ENCODE peak calls at places on chromosomes 3 and 15, in eight cellular contexts. One of them, this sample, is unnamed.

GRCh38 chr3:169591983-169592644 is 71.4 kb downstream of the MECOM start:
- DNase-seq in posterior cingulate gyrus: no peak
- DNase-seq in colonic mucosa: no peak
- DNase-seq in MV-4-11: no peak
- DNase-seq in fibroblast of lung: peak; percentile 55
- DNase-seq in skeletal muscle cell: no peak
- DNase-seq in cardiac fibroblast: peak; percentile 78
- DNase-seq in NCI-H460: no peak
- DNase-seq in this sample: no peak

GRCh38 chr15:77013786-77014136 is 18.8 kb downstream of the PSTPIP1 start:
- DNase-seq in posterior cingulate gyrus: no peak
- DNase-seq in cardiac fibroblast: no peak
- DNase-seq in skeletal muscle cell: no peak
- DNase-seq in NCI-H460: no peak
- DNase-seq in fibroblast of lung: no peak
- DNase-seq in MV-4-11: no peak
- DNase-seq in colonic mucosa: no peak
- DNase-seq in this sample: no peak

GRCh38 chr15:40737048-40737447 is 18.0 kb downstream of the RMDN3 start:
- DNase-seq in posterior cingulate gyrus: no peak
- DNase-seq in NCI-H460: no peak
- DNase-seq in colonic mucosa: no peak
- DNase-seq in fibroblast of lung: no peak
- DNase-seq in cardiac fibroblast: no peak
- DNase-seq in skeletal muscle cell: no peak
- DNase-seq in MV-4-11: no peak
- DNase-seq in this sample: peak; percentile 22

GRCh38 chr3:31936661-31937060 is 44.4 kb downstream of the OSBPL10 start:
- DNase-seq in fibroblast of lung: peak; percentile 88
- DNase-seq in colonic mucosa: no peak
- DNase-seq in MV-4-11: no peak
- DNase-seq in cardiac fibroblast: peak; percentile 72
- DNase-seq in NCI-H460: no peak
- DNase-seq in skeletal muscle cell: no peak
- DNase-seq in posterior cingulate gyrus: no peak
- DNase-seq in this sample: no peak

GRCh38 chr3:22792533-22792932 is 410.6 kb upstream of the UBE2E2 start:
- DNase-seq in skeletal muscle cell: no peak
- DNase-seq in posterior cingulate gyrus: no peak
- DNase-seq in colonic mucosa: no peak
- DNase-seq in fibroblast of lung: no peak
- DNase-seq in MV-4-11: no peak
- DNase-seq in NCI-H460: no peak
- DNase-seq in cardiac fibroblast: no peak
- DNase-seq in this sample: no peak

GRCh38 chr15:23548071-23548470 is 17.4 kb upstream of the MKRN3 start:
- DNase-seq in NCI-H460: no peak
- DNase-seq in skeletal muscle cell: no peak
- DNase-seq in MV-4-11: no peak
- DNase-seq in cardiac fibroblast: no peak
- DNase-seq in colonic mucosa: no peak
- DNase-seq in fibroblast of lung: no peak
- DNase-seq in posterior cingulate gyrus: no peak
- DNase-seq in this sample: no peak

GRCh38 chr15:38438031-38438986 is 15.6 kb upstream of the FAM98B start:
- DNase-seq in MV-4-11: peak; percentile 46
- DNase-seq in posterior cingulate gyrus: no peak
- DNase-seq in cardiac fibroblast: peak; percentile 73
- DNase-seq in fibroblast of lung: no peak
- DNase-seq in NCI-H460: no peak
- DNase-seq in colonic mucosa: no peak
- DNase-seq in skeletal muscle cell: no peak
- DNase-seq in this sample: no peak

GRCh38 chr15:68593341-68593740 is 14.5 kb downstream of the CORO2B start:
- DNase-seq in colonic mucosa: no peak
- DNase-seq in NCI-H460: no peak
- DNase-seq in posterior cingulate gyrus: no peak
- DNase-seq in MV-4-11: no peak
- DNase-seq in cardiac fibroblast: no peak
- DNase-seq in fibroblast of lung: no peak
- DNase-seq in skeletal muscle cell: no peak
- DNase-seq in this sample: no peak

GRCh38 chr3:137709011-137709601 is 55.0 kb upstream of the SOX14 start:
- DNase-seq in skeletal muscle cell: no peak
- DNase-seq in MV-4-11: peak; percentile 2
- DNase-seq in cardiac fibroblast: no peak
- DNase-seq in colonic mucosa: no peak
- DNase-seq in posterior cingulate gyrus: no peak
- DNase-seq in fibroblast of lung: no peak
- DNase-seq in NCI-H460: no peak
- DNase-seq in this sample: peak; percentile 56

GRCh38 chr15:53918180-53919079 is 59.8 kb upstream of the UNC13C start:
- DNase-seq in NCI-H460: no peak
- DNase-seq in posterior cingulate gyrus: no peak
- DNase-seq in fibroblast of lung: no peak
- DNase-seq in MV-4-11: no peak
- DNase-seq in skeletal muscle cell: no peak
- DNase-seq in colonic mucosa: no peak
- DNase-seq in cardiac fibroblast: no peak
- DNase-seq in this sample: no peak

GRCh38 chr3:151918253-151919029 is 45.0 kb downstream of the SUCNR1 start:
- DNase-seq in cardiac fibroblast: peak; percentile 86
- DNase-seq in MV-4-11: peak; percentile 42
- DNase-seq in colonic mucosa: no peak
- DNase-seq in fibroblast of lung: peak; percentile 68
- DNase-seq in posterior cingulate gyrus: no peak
- DNase-seq in skeletal muscle cell: no peak
- DNase-seq in NCI-H460: peak; percentile 43
- DNase-seq in this sample: peak; percentile 49

GRCh38 chr3:173399001-173399400 is 1.5 kb downstream of the NLGN1 start:
- DNase-seq in cardiac fibroblast: no peak
- DNase-seq in MV-4-11: no peak
- DNase-seq in posterior cingulate gyrus: no peak
- DNase-seq in colonic mucosa: no peak
- DNase-seq in fibroblast of lung: no peak
- DNase-seq in skeletal muscle cell: no peak
- DNase-seq in NCI-H460: no peak
- DNase-seq in this sample: no peak

GRCh38 chr3:158918008-158918407 is 116.2 kb downstream of the MFSD1 start:
- DNase-seq in NCI-H460: peak; percentile 25
- DNase-seq in MV-4-11: peak; percentile 35
- DNase-seq in posterior cingulate gyrus: peak; percentile 45
- DNase-seq in cardiac fibroblast: peak; percentile 56
- DNase-seq in skeletal muscle cell: peak; percentile 48
- DNase-seq in fibroblast of lung: peak; percentile 80
- DNase-seq in colonic mucosa: peak; percentile 48
- DNase-seq in this sample: peak; percentile 76

GRCh38 chr15:84898761-84899160 is 14.3 kb downstream of the SLC28A1 start:
- DNase-seq in colonic mucosa: no peak
- DNase-seq in cardiac fibroblast: no peak
- DNase-seq in posterior cingulate gyrus: no peak
- DNase-seq in fibroblast of lung: no peak
- DNase-seq in NCI-H460: no peak
- DNase-seq in MV-4-11: no peak
- DNase-seq in skeletal muscle cell: no peak
- DNase-seq in this sample: no peak

GRCh38 chr3:110069641-110070538 is 732.5 kb upstream of the DPPA4 start:
- DNase-seq in skeletal muscle cell: peak; percentile 17
- DNase-seq in MV-4-11: no peak
- DNase-seq in cardiac fibroblast: peak; percentile 86
- DNase-seq in posterior cingulate gyrus: no peak
- DNase-seq in NCI-H460: no peak
- DNase-seq in colonic mucosa: no peak
- DNase-seq in fibroblast of lung: peak; percentile 73
- DNase-seq in this sample: no peak

GRCh38 chr3:42720126-42720525 is 17.5 kb upstream of the HHATL start:
- DNase-seq in fibroblast of lung: no peak
- DNase-seq in cardiac fibroblast: no peak
- DNase-seq in skeletal muscle cell: no peak
- DNase-seq in posterior cingulate gyrus: no peak
- DNase-seq in MV-4-11: peak; percentile 38
- DNase-seq in NCI-H460: no peak
- DNase-seq in colonic mucosa: no peak
- DNase-seq in this sample: no peak

GRCh38 chr3:187012609-187013051 is 82.3 kb downstream of the ST6GAL1 start:
- DNase-seq in NCI-H460: no peak
- DNase-seq in posterior cingulate gyrus: no peak
- DNase-seq in MV-4-11: no peak
- DNase-seq in skeletal muscle cell: no peak
- DNase-seq in cardiac fibroblast: peak; percentile 34
- DNase-seq in fibroblast of lung: peak; percentile 9
- DNase-seq in colonic mucosa: no peak
- DNase-seq in this sample: no peak

GRCh38 chr15:58627706-58628105 is 121.8 kb downstream of the ADAM10 start:
- DNase-seq in MV-4-11: no peak
- DNase-seq in posterior cingulate gyrus: no peak
- DNase-seq in NCI-H460: no peak
- DNase-seq in fibroblast of lung: no peak
- DNase-seq in colonic mucosa: no peak
- DNase-seq in skeletal muscle cell: no peak
- DNase-seq in cardiac fibroblast: peak; percentile 27
- DNase-seq in this sample: no peak

GRCh38 chr15:84805221-84805620 is 11.9 kb upstream of the ALPK3 start:
- DNase-seq in NCI-H460: no peak
- DNase-seq in MV-4-11: no peak
- DNase-seq in cardiac fibroblast: no peak
- DNase-seq in fibroblast of lung: no peak
- DNase-seq in posterior cingulate gyrus: no peak
- DNase-seq in colonic mucosa: no peak
- DNase-seq in skeletal muscle cell: no peak
- DNase-seq in this sample: no peak

GRCh38 chr3:134079111-134079531 is 49.4 kb upstream of the SLCO2A1 start:
- DNase-seq in colonic mucosa: no peak
- DNase-seq in cardiac fibroblast: peak; percentile 41
- DNase-seq in fibroblast of lung: no peak
- DNase-seq in skeletal muscle cell: no peak
- DNase-seq in NCI-H460: no peak
- DNase-seq in posterior cingulate gyrus: no peak
- DNase-seq in MV-4-11: no peak
- DNase-seq in this sample: no peak

GRCh38 chr3:162489853-162490252 is 993.2 kb downstream of the OTOL1 start:
- DNase-seq in posterior cingulate gyrus: no peak
- DNase-seq in NCI-H460: no peak
- DNase-seq in MV-4-11: no peak
- DNase-seq in colonic mucosa: no peak
- DNase-seq in skeletal muscle cell: no peak
- DNase-seq in fibroblast of lung: peak; percentile 39
- DNase-seq in cardiac fibroblast: no peak
- DNase-seq in this sample: peak; percentile 61

GRCh38 chr3:93855406-93855805 is 118.3 kb downstream of the PROS1 start:
- DNase-seq in posterior cingulate gyrus: no peak
- DNase-seq in MV-4-11: no peak
- DNase-seq in fibroblast of lung: no peak
- DNase-seq in NCI-H460: no peak
- DNase-seq in colonic mucosa: no peak
- DNase-seq in skeletal muscle cell: no peak
- DNase-seq in cardiac fibroblast: no peak
- DNase-seq in this sample: no peak

GRCh38 chr3:193905993-193906396 is 230.0 kb upstream of the HES1 start:
- DNase-seq in NCI-H460: no peak
- DNase-seq in cardiac fibroblast: peak; percentile 32
- DNase-seq in fibroblast of lung: no peak
- DNase-seq in colonic mucosa: no peak
- DNase-seq in posterior cingulate gyrus: no peak
- DNase-seq in MV-4-11: no peak
- DNase-seq in skeletal muscle cell: peak; percentile 7
- DNase-seq in this sample: no peak

GRCh38 chr15:90839187-90840071 is 29.0 kb upstream of the FURIN start:
- DNase-seq in cardiac fibroblast: peak; percentile 50
- DNase-seq in fibroblast of lung: peak; percentile 73
- DNase-seq in skeletal muscle cell: peak; percentile 16
- DNase-seq in posterior cingulate gyrus: no peak
- DNase-seq in MV-4-11: peak; percentile 88
- DNase-seq in colonic mucosa: peak; percentile 75
- DNase-seq in NCI-H460: no peak
- DNase-seq in this sample: no peak

GRCh38 chr15:73786518-73786917 is 33.4 kb upstream of the INSYN1 start:
- DNase-seq in skeletal muscle cell: no peak
- DNase-seq in colonic mucosa: no peak
- DNase-seq in MV-4-11: no peak
- DNase-seq in NCI-H460: no peak
- DNase-seq in posterior cingulate gyrus: peak; percentile 60
- DNase-seq in fibroblast of lung: no peak
- DNase-seq in cardiac fibroblast: no peak
- DNase-seq in this sample: no peak

GRCh38 chr15:93458567-93458966 is 369.6 kb upstream of the RGMA start:
- DNase-seq in posterior cingulate gyrus: no peak
- DNase-seq in cardiac fibroblast: no peak
- DNase-seq in colonic mucosa: no peak
- DNase-seq in fibroblast of lung: no peak
- DNase-seq in skeletal muscle cell: no peak
- DNase-seq in MV-4-11: no peak
- DNase-seq in NCI-H460: no peak
- DNase-seq in this sample: no peak

GRCh38 chr3:108394563-108394962 is 98.2 kb downstream of the HHLA2 start:
- DNase-seq in MV-4-11: peak; percentile 49
- DNase-seq in cardiac fibroblast: no peak
- DNase-seq in NCI-H460: no peak
- DNase-seq in posterior cingulate gyrus: no peak
- DNase-seq in fibroblast of lung: no peak
- DNase-seq in colonic mucosa: no peak
- DNase-seq in skeletal muscle cell: no peak
- DNase-seq in this sample: no peak